ENCODE peak calls at places on chromosomes 4 and X, in seven cellular contexts. One of them, this sample, is unnamed.

GRCh38 chr4:51820443-51820842 is 22.5 kb upstream of the DCUN1D4 start:
- DNase-seq in GM12892: no peak
- DNase-seq in GM12891: no peak
- DNase-seq in IMR-90: no peak
- DNase-seq in heart left ventricle: no peak
- DNase-seq in testis: no peak
- DNase-seq in ovary: no peak
- DNase-seq in this sample: no peak

GRCh38 chr4:181569553-181569952 is 673.6 kb upstream of the TENM3 start:
- DNase-seq in heart left ventricle: no peak
- DNase-seq in testis: no peak
- DNase-seq in ovary: no peak
- DNase-seq in GM12892: no peak
- DNase-seq in IMR-90: peak; percentile 65
- DNase-seq in GM12891: peak; percentile 26
- DNase-seq in this sample: peak; percentile 9

GRCh38 chrX:39705299-39705698 is 392.5 kb downstream of the BCOR start:
- DNase-seq in heart left ventricle: peak; percentile 41
- DNase-seq in GM12891: no peak
- DNase-seq in GM12892: no peak
- DNase-seq in testis: peak; percentile 42
- DNase-seq in ovary: peak; percentile 85
- DNase-seq in IMR-90: peak; percentile 88
- DNase-seq in this sample: peak; percentile 61

GRCh38 chrX:151875270-151876026 is 37.2 kb upstream of the MAGEA4 start:
- DNase-seq in testis: peak; percentile 22
- DNase-seq in GM12891: no peak
- DNase-seq in IMR-90: no peak
- DNase-seq in GM12892: no peak
- DNase-seq in ovary: no peak
- DNase-seq in heart left ventricle: no peak
- DNase-seq in this sample: no peak

GRCh38 chr4:143558823-143559756 is 45.6 kb downstream of the SMARCA5 start:
- DNase-seq in GM12891: peak; percentile 35
- DNase-seq in GM12892: peak; percentile 39
- DNase-seq in heart left ventricle: peak; percentile 63
- DNase-seq in ovary: peak; percentile 36
- DNase-seq in testis: peak; percentile 85
- DNase-seq in IMR-90: peak; percentile 20
- DNase-seq in this sample: peak; percentile 34

GRCh38 chr4:4216668-4217067 is 10.1 kb downstream of the OTOP1 start:
- DNase-seq in heart left ventricle: no peak
- DNase-seq in ovary: no peak
- DNase-seq in IMR-90: peak; percentile 59
- DNase-seq in GM12891: no peak
- DNase-seq in GM12892: no peak
- DNase-seq in testis: no peak
- DNase-seq in this sample: no peak

GRCh38 chr4:184899261-184900134 is 73.7 kb upstream of the ACSL1 start:
- DNase-seq in IMR-90: peak; percentile 8
- DNase-seq in ovary: no peak
- DNase-seq in testis: no peak
- DNase-seq in GM12891: no peak
- DNase-seq in heart left ventricle: no peak
- DNase-seq in GM12892: no peak
- DNase-seq in this sample: no peak

GRCh38 chr4:45578874-45579273 is 545.0 kb downstream of the GABRG1 start:
- DNase-seq in ovary: no peak
- DNase-seq in IMR-90: no peak
- DNase-seq in testis: no peak
- DNase-seq in GM12892: no peak
- DNase-seq in heart left ventricle: no peak
- DNase-seq in GM12891: no peak
- DNase-seq in this sample: no peak

GRCh38 chr4:82988323-82988832 is 22.2 kb downstream of the LIN54 start:
- DNase-seq in testis: no peak
- DNase-seq in ovary: no peak
- DNase-seq in IMR-90: peak; percentile 95
- DNase-seq in GM12891: no peak
- DNase-seq in heart left ventricle: no peak
- DNase-seq in GM12892: no peak
- DNase-seq in this sample: no peak

GRCh38 chr4:3384771-3385701 is 56.7 kb upstream of the HGFAC start:
- DNase-seq in IMR-90: no peak
- DNase-seq in GM12892: no peak
- DNase-seq in testis: peak; percentile 47
- DNase-seq in ovary: no peak
- DNase-seq in heart left ventricle: peak; percentile 63
- DNase-seq in GM12891: no peak
- DNase-seq in this sample: no peak

GRCh38 chr4:180057891-180058643 is 2185.1 kb upstream of the TENM3 start:
- DNase-seq in ovary: no peak
- DNase-seq in testis: peak; percentile 35
- DNase-seq in IMR-90: no peak
- DNase-seq in GM12892: peak; percentile 23
- DNase-seq in GM12891: no peak
- DNase-seq in heart left ventricle: no peak
- DNase-seq in this sample: peak; percentile 2
- TF ChIP-seq POLR2A in ovary: no peak
- TF ChIP-seq POLR2A in testis: no peak
- TF ChIP-seq POLR2A in IMR-90: no peak
- TF ChIP-seq POLR2A in GM12892: no peak
- TF ChIP-seq POLR2A in GM12891: no peak
- TF ChIP-seq POLR2A in heart left ventricle: no peak
- TF ChIP-seq POLR2A in this sample: no peak

GRCh38 chrX:119647552-119648420 is 41.6 kb upstream of the NKRF start:
- DNase-seq in ovary: no peak
- DNase-seq in IMR-90: no peak
- DNase-seq in GM12891: no peak
- DNase-seq in testis: no peak
- DNase-seq in heart left ventricle: no peak
- DNase-seq in GM12892: peak; percentile 68
- DNase-seq in this sample: no peak
- TF ChIP-seq POLR2A in ovary: no peak
- TF ChIP-seq POLR2A in IMR-90: no peak
- TF ChIP-seq POLR2A in GM12891: no peak
- TF ChIP-seq POLR2A in testis: no peak
- TF ChIP-seq POLR2A in heart left ventricle: no peak
- TF ChIP-seq POLR2A in GM12892: peak; percentile 49
- TF ChIP-seq POLR2A in this sample: no peak

GRCh38 chr4:87532109-87532508 is 2.9 kb upstream of the SPARCL1 start:
- DNase-seq in testis: no peak
- DNase-seq in GM12891: no peak
- DNase-seq in heart left ventricle: no peak
- DNase-seq in GM12892: no peak
- DNase-seq in IMR-90: no peak
- DNase-seq in ovary: no peak
- DNase-seq in this sample: no peak

GRCh38 chr4:87525636-87526035 is 3.5 kb downstream of the SPARCL1 start:
- DNase-seq in GM12892: no peak
- DNase-seq in GM12891: no peak
- DNase-seq in heart left ventricle: no peak
- DNase-seq in ovary: no peak
- DNase-seq in testis: no peak
- DNase-seq in IMR-90: peak; percentile 25
- DNase-seq in this sample: no peak

GRCh38 chr4:87530868-87531267 is 1.7 kb upstream of the SPARCL1 start:
- DNase-seq in testis: peak; percentile 81
- DNase-seq in heart left ventricle: peak; percentile 78
- DNase-seq in GM12891: no peak
- DNase-seq in ovary: peak; percentile 86
- DNase-seq in GM12892: no peak
- DNase-seq in IMR-90: peak; percentile 27
- DNase-seq in this sample: no peak

GRCh38 chr4:87527446-87528240 is 1.5 kb downstream of the SPARCL1 start:
- DNase-seq in heart left ventricle: no peak
- DNase-seq in GM12892: no peak
- DNase-seq in IMR-90: no peak
- DNase-seq in testis: peak; percentile 42
- DNase-seq in GM12891: no peak
- DNase-seq in ovary: no peak
- DNase-seq in this sample: no peak

DNA sequence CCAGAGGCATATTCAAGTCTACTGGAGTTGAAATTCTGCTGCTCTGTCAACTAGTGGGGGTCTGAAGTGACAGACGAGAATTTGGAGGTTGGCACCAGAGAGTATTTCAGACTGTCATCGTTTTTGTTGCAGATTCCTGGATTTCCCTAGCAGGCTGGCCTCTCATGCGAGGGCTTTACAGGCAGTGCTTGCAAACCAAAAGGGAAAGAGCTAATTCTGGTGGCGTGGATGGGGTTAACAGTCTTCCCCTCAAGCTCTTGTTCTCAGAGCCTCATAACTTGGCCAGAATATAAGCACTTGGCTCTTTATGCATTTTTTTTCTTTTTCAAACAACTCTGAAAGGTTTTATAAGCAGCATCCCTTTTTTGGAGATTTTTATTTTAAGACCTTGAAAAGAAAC is at the start of gene SPARCL1:
- DNase-seq in heart left ventricle: peak; percentile 50
- DNase-seq in ovary: peak; percentile 35
- DNase-seq in IMR-90: no peak
- DNase-seq in testis: peak; percentile 62
- DNase-seq in GM12892: no peak
- DNase-seq in GM12891: no peak
- DNase-seq in this sample: no peak
- TF ChIP-seq POLR2A in heart left ventricle: peak; percentile 70
- TF ChIP-seq POLR2A in ovary: no peak
- TF ChIP-seq POLR2A in IMR-90: no peak
- TF ChIP-seq POLR2A in testis: no peak
- TF ChIP-seq POLR2A in GM12892: no peak
- TF ChIP-seq POLR2A in GM12891: no peak
- TF ChIP-seq POLR2A in this sample: no peak

GRCh38 chr4:6858997-6859396 is 50.6 kb upstream of the TBC1D14 start:
- DNase-seq in heart left ventricle: no peak
- DNase-seq in IMR-90: no peak
- DNase-seq in GM12892: no peak
- DNase-seq in testis: no peak
- DNase-seq in GM12891: no peak
- DNase-seq in ovary: no peak
- DNase-seq in this sample: no peak

GRCh38 chr4:6856391-6856790 is 53.2 kb upstream of the TBC1D14 start:
- DNase-seq in GM12891: no peak
- DNase-seq in IMR-90: no peak
- DNase-seq in heart left ventricle: no peak
- DNase-seq in testis: no peak
- DNase-seq in GM12892: no peak
- DNase-seq in ovary: no peak
- DNase-seq in this sample: no peak

GRCh38 chr4:6855692-6856297 is 53.8 kb upstream of the TBC1D14 start:
- DNase-seq in GM12891: no peak
- DNase-seq in ovary: no peak
- DNase-seq in IMR-90: peak; percentile 93
- DNase-seq in heart left ventricle: no peak
- DNase-seq in testis: no peak
- DNase-seq in GM12892: peak; percentile 20
- DNase-seq in this sample: peak; percentile 71

GRCh38 chr4:6859543-6859942 is 50.1 kb upstream of the TBC1D14 start:
- DNase-seq in ovary: no peak
- DNase-seq in GM12892: no peak
- DNase-seq in heart left ventricle: no peak
- DNase-seq in testis: no peak
- DNase-seq in IMR-90: no peak
- DNase-seq in GM12891: no peak
- DNase-seq in this sample: no peak

GRCh38 chr4:6857009-6857882 is 52.4 kb upstream of the TBC1D14 start:
- DNase-seq in testis: no peak
- DNase-seq in GM12891: no peak
- DNase-seq in ovary: no peak
- DNase-seq in heart left ventricle: no peak
- DNase-seq in GM12892: no peak
- DNase-seq in IMR-90: no peak
- DNase-seq in this sample: no peak
- TF ChIP-seq POLR2A in testis: no peak
- TF ChIP-seq POLR2A in GM12891: no peak
- TF ChIP-seq POLR2A in ovary: no peak
- TF ChIP-seq POLR2A in heart left ventricle: no peak
- TF ChIP-seq POLR2A in GM12892: no peak
- TF ChIP-seq POLR2A in IMR-90: no peak
- TF ChIP-seq POLR2A in this sample: no peak

This sample was measured in A549.